ENCODE peak calls at places on chromosomes 13 and 19, in seven cellular contexts. U is RWPE2, J is transverse colon, X is adipocyte, V is IMR-90, M is esophagus muscularis mucosa, S is stomach. L is an unnamed sample. For H3K27me3, the result is how much of the 10 kb centered on the place peaks cover.

GRCh38 chr19:16688084-16688483 is 27.1 kb downstream of the TMEM38A start:
- DNase-seq in U (no peak), J (no peak), X (no peak), V (no peak), M (no peak), S (no peak), L (peak)

GRCh38 chr19:2552859-2553258 is 76.9 kb downstream of the GADD45B start:
- DNase-seq in U (no peak), J (peak), X (no peak), V (no peak), M (no peak), S (no peak), L (no peak)

GRCh38 chr13:42405665-42406390 is 133.9 kb downstream of the AKAP11 start:
- DNase-seq in U (peak), J (no peak), X (peak), V (peak), M (no peak), S (no peak), L (no peak)

GRCh38 chr19:19271828-19272599 is 1.1 kb downstream of the TM6SF2 start:
- DNase-seq in U (no peak), J (no peak), X (no peak), V (no peak), M (no peak), S (no peak), L (no peak)

GRCh38 chr13:42355118-42355840 is 83.3 kb downstream of the AKAP11 start:
- DNase-seq in U (no peak), J (no peak), X (no peak), V (no peak), M (peak), S (no peak), L (no peak)

GRCh38 chr19:6413291-6413690 is 11.3 kb downstream of the KHSRP start:
- DNase-seq in U (no peak), J (no peak), X (no peak), V (no peak), M (no peak), S (no peak), L (peak)

GRCh38 chr19:30183807-30184490 is 188.2 kb upstream of the ZNF536 start:
- DNase-seq in U (no peak), J (no peak), X (no peak), V (no peak), M (no peak), S (no peak), L (no peak)

GRCh38 chr13:114071441-114071840 is 61.0 kb downstream of the RASA3 start:
- DNase-seq in U (no peak), J (no peak), X (no peak), V (no peak), M (no peak), S (no peak), L (no peak)

GRCh38 chr13:32947886-32948285 is 68.3 kb upstream of the KL start:
- DNase-seq in U (no peak), J (no peak), X (no peak), V (no peak), M (no peak), S (no peak), L (no peak)

GRCh38 chr13:107231941-107232340 is 664.0 kb upstream of the ARGLU1 start:
- DNase-seq in U (no peak), J (no peak), X (no peak), V (no peak), M (no peak), S (no peak), L (no peak)

GRCh38 chr13:104385409-104385808 is 1319.2 kb upstream of the SLC10A2 start:
- DNase-seq in U (peak), J (no peak), X (peak), V (peak), M (no peak), S (no peak), L (no peak)

GRCh38 chr13:77697208-77698103 is at the start of gene SLAIN1:
- DNase-seq in U (no peak), J (peak), X (peak), V (peak), M (no peak), S (peak), L (peak)

GRCh38 chr13:19069684-19070397 is 111.8 kb downstream of the TUBA3C start:
- DNase-seq in U (no peak), J (no peak), X (no peak), V (no peak), M (peak), S (no peak), L (no peak)

GRCh38 chr19:18289471-18290066 is 8.1 kb upstream of the JUND start:
- DNase-seq in U (no peak), J (no peak), X (no peak), V (no peak), M (no peak), S (no peak), L (no peak)

GRCh38 chr13:29934531-29935308 is 84.3 kb upstream of the UBL3 start:
- DNase-seq in U (no peak), J (no peak), X (no peak), V (no peak), M (no peak), S (no peak), L (no peak)

DNA sequence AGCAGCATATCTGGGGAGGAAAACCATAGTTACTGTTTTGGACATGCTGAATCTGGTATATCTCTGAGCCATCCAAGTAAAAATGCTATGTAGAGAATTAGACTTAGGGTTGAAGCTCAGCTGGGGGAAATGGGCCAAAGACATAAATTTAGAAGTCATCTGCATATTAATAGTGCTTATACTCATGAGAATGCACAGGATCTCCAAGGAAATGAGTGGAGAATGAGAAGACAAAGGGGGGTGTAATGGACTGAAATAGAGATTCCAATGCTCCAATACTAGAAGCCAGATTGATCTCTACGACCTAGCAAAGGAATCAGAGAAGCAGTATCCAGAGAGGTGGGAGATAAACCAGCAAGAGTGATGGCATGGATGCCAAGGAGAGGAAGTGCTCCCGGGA is 10.3 kb upstream of the FAM124A start:
- DNase-seq in U (no peak), J (no peak), X (no peak), V (no peak), M (no peak), S (no peak), L (no peak)
- H3K27me3 ChIP-seq in U (under half), J (under half), X (under half), V (under half), M (under half), S (under half), L (under half)

GRCh38 chr19:40831502-40832430 is 18.5 kb downstream of the CYP2A6 start:
- DNase-seq in U (no peak), J (peak), X (peak), V (peak), M (no peak), S (no peak), L (no peak)
- H3K27me3 ChIP-seq in U (under half), J (under half), X (under half), V (under half), M (under half), S (under half), L (under half)

GRCh38 chr19:43777163-43777700 is 3.5 kb downstream of the KCNN4 start:
- DNase-seq in U (no peak), J (no peak), X (peak), V (peak), M (no peak), S (no peak), L (no peak)

GRCh38 chr19:43775299-43775890 is 5.4 kb downstream of the KCNN4 start:
- DNase-seq in U (no peak), J (no peak), X (no peak), V (no peak), M (no peak), S (no peak), L (no peak)

GRCh38 chr19:43774103-43774939 is 6.5 kb downstream of the KCNN4 start:
- DNase-seq in U (no peak), J (peak), X (no peak), V (peak), M (no peak), S (peak), L (peak)

GRCh38 chr19:43776285-43776684 is 4.5 kb downstream of the KCNN4 start:
- DNase-seq in U (no peak), J (no peak), X (no peak), V (no peak), M (no peak), S (no peak), L (no peak)

GRCh38 chr19:43773725-43774102 is 7.1 kb downstream of the KCNN4 start:
- DNase-seq in U (no peak), J (no peak), X (no peak), V (no peak), M (no peak), S (no peak), L (no peak)
- H3K27me3 ChIP-seq in U (under half), J (under half), X (under half), V (under half), M (under half), S (under half), L (under half)

GRCh38 chr13:39951301-39951700 is 295.8 kb downstream of the COG6 start:
- DNase-seq in U (no peak), J (no peak), X (no peak), V (no peak), M (no peak), S (no peak), L (no peak)
- H3K27me3 ChIP-seq in U (under half), J (under half), X (under half), V (under half), M (under half), S (under half), L (under half)

GRCh38 chr13:97515643-97516042 is 81.7 kb downstream of the RAP2A start:
- DNase-seq in U (no peak), J (no peak), X (no peak), V (no peak), M (no peak), S (no peak), L (no peak)

GRCh38 chr13:97512732-97513131 is 78.8 kb downstream of the RAP2A start:
- DNase-seq in U (no peak), J (no peak), X (no peak), V (no peak), M (no peak), S (no peak), L (no peak)
- H3K27me3 ChIP-seq in U (under half), J (under half), X (under half), V (under half), M (under half), S (under half), L (under half)

GRCh38 chr19:12991296-12991695 is 4.0 kb upstream of the NFIX start:
- DNase-seq in U (no peak), J (no peak), X (no peak), V (no peak), M (no peak), S (no peak), L (no peak)
- H3K27me3 ChIP-seq in U (under half), J (under half), X (under half), V (under half), M (under half), S (under half), L (under half)

GRCh38 chr19:7806876-7807275 is 23.1 kb upstream of the EVI5L start:
- DNase-seq in U (no peak), J (no peak), X (no peak), V (no peak), M (no peak), S (no peak), L (peak)
- H3K27me3 ChIP-seq in U (under half), J (under half), X (under half), V (under half), M (under half), S (under half), L (under half)

DNA sequence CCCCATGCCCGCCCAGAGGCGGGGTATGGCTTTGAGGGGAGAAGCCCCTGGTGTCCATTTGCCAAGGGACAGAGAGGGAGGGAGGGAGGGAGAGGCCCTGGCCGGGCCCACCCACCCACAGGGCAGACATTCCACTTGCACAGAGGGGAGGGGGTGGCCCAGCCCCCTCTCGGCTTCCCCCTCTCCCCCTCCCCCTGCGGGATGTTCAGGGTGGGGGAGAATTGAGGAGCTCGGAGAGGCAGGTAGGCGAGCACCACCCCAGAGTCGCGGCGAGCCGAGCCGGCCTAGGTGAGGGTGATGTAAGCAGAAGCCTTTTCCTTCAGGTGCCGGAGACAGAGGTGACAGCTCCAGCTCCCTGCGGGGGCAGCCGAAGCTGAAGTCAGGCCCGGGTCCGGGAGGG is 12.2 kb downstream of the DPF1 start:
- DNase-seq in U (no peak), J (no peak), X (no peak), V (no peak), M (no peak), S (no peak), L (peak)
- H3K27me3 ChIP-seq in U (under half), J (half or more), X (under half), V (under half), M (under half), S (under half), L (under half)

L was measured in upper lobe of left lung.